ENCODE peak calls at places on chromosomes 4 and X, in six cellular contexts. A is A549, U is brain microvascular endothelial cell, G is stomach, B is astrocyte of the spinal cord, K is prostate gland. S is an unnamed sample.
A peak's percentile ranks its signal among the peaks of the same experiment; 100 is the strongest.

GRCh38 chr4:16516796-16517413 is 290.6 kb upstream of the TAPT1 start:
- DNase-seq in A (no peak), G (peak; percentile 36), B (peak; percentile 61), K (peak; percentile 6), U (peak; percentile 67), S (peak; percentile 82)

GRCh38 chr4:108971473-108971872 is 208.6 kb upstream of the ETNPPL start:
- DNase-seq in G (no peak), K (no peak), A (no peak), B (no peak), U (no peak), S (no peak)

GRCh38 chr4:17511950-17512795 is at the start of gene QDPR:
- DNase-seq in K (peak; percentile 54), A (peak; percentile 54), B (peak; percentile 69), G (peak; percentile 86), U (peak; percentile 31), S (peak; percentile 63)

GRCh38 chr4:69122476-69122875 is 26.2 kb downstream of the UGT2B7 start:
- DNase-seq in U (no peak), G (no peak), K (no peak), A (no peak), B (no peak), S (no peak)

GRCh38 chrX:2677764-2678163 is 13.3 kb upstream of the CD99 start:
- DNase-seq in A (peak; percentile 94), U (peak; percentile 94), K (peak; percentile 52), B (peak; percentile 98), G (peak; percentile 33), S (peak; percentile 98)

GRCh38 chr4:1327526-1328266 is 19.3 kb upstream of the UVSSA start:
- DNase-seq in A (no peak), K (no peak), U (no peak), G (no peak), B (no peak), S (no peak)

GRCh38 chrX:15242899-15243555 is 26.9 kb downstream of the ASB9 start:
- DNase-seq in A (peak; percentile 46), U (peak; percentile 53), K (peak; percentile 5), B (peak; percentile 59), G (no peak), S (peak; percentile 65)

GRCh38 chr4:42915484-42915883 is 23.0 kb downstream of the GRXCR1 start:
- DNase-seq in K (no peak), A (no peak), U (no peak), B (no peak), G (no peak), S (no peak)

GRCh38 chr4:98232202-98232601 is 29.0 kb upstream of the RAP1GDS1 start:
- DNase-seq in A (no peak), B (no peak), U (no peak), K (no peak), G (no peak), S (peak; percentile 39)

GRCh38 chr4:175946472-175947116 is 119.0 kb upstream of the WDR17 start:
- DNase-seq in U (no peak), K (no peak), G (no peak), B (no peak), A (no peak), S (peak; percentile 48)

GRCh38 chr4:175951794-175952193 is 113.8 kb upstream of the WDR17 start:
- DNase-seq in A (no peak), B (peak; percentile 33), G (peak; percentile 55), U (no peak), K (no peak), S (no peak)

DNA sequence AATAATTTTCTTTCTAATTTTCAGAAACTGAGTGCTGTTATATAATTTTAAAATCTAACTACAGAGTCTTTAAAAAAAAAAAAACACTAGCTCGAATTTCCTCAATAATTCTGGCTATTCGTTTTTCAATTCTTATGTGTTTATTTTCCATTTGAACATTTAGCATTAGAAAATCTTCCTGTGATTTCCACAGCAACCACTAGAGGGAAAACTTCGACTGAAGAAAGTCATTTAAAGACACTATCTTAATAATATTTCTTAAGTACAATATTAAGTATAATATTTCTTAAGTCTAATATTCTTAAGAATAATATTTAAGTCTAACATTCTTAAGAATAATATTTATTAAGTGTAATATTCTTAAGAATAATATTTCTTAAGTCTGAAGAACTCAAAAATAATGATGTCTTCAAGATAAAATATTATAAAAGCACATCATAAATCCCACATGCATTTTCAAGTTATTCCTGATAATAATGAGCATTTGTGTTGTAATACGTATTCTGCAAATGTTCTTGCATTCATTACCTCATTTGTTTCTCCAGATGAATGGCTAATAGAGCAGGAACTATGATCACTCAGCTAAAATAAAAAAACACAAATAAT is 118.4 kb upstream of the WDR17 start:
- DNase-seq in B (peak; percentile 50), K (no peak), A (no peak), G (no peak), U (peak; percentile 16), S (peak; percentile 64)
- TF ChIP-seq CTCF in B (peak; percentile 65), K (peak; percentile 39), A (peak; percentile 45), G (peak; percentile 45), U (peak; percentile 43), S (peak; percentile 66)

DNA sequence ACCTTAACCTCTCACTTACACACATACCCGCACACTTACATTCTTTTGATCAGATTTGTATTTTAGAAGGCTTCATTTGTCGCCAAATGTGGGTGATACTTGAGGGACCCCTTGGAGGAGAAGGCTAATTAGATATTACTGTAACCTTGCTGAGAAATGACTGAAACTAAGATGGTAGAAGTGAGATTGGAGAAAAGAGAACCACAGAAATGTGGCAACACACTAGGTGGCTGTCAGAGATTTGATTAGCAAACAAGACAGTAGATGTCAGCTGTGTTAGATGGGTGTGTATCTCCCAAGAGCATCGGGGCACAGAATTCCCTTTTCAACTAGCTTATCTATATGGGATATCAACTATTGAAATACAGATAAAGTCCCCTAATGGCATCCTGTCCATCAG is 149.3 kb upstream of the FABP2 start:
- DNase-seq in G (no peak), B (no peak), U (no peak), A (no peak), K (no peak), S (no peak)
- H3K4me3 ChIP-seq in G (no peak overlapping the region), B (no peak overlapping the region), U (no peak overlapping the region), A (no peak overlapping the region), K (no peak overlapping the region), S (no peak overlapping the region)

DNA sequence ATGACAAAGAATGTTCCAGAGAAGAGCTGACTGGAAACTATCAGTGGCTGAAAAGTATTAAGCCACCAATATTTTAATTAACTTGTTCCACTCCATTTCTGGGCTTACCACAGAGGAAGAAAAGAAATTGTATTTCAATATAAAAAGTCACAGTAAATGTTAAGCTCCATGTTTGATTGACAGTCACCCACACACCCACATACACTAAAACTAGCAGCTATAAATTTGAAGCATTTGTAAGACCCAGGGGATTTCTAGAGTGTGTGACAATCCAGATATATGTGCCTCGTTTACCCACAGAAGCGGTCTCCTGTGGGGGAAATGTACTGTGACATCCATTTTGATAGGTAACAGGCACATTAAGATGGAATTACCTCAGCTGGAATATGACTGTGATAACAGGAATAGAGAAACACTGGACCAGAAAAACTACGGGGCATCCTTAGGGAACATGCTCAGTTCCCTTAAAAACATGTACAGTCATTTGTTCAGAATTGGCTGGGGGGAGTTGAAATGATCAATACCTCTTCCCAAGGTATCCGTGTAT is 39.0 kb upstream of the RASGEF1B start:
- DNase-seq in A (no peak), G (no peak), B (no peak), U (no peak), K (no peak), S (no peak)
- TF ChIP-seq CTCF in A (no peak), G (no peak), B (no peak), U (no peak), K (no peak), S (no peak)

DNA sequence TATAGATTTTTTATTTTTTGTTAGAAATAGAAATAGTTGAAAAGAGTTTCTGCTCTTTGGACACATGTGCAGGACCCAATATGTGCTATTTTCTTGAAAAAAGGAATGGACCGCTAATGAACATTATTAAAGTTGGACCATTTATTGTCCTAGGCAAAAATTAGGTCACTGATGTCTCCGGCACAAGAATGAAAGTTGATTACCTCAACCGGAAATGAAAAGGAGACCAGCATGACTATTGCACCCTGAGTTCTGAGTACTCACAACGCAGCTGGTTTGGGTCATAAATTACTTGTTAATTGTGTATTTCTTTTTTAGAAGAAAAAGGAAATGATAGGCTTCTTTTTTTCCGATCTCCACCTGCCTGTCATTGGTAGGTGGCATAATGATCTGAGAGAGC is 232.6 kb downstream of the ARHGAP24 start:
- DNase-seq in B (no peak), U (no peak), A (no peak), K (no peak), G (no peak), S (no peak)
- H3K4me3 ChIP-seq in B (no peak overlapping the region), U (no peak overlapping the region), A (no peak overlapping the region), K (no peak overlapping the region), G (no peak overlapping the region), S (no peak overlapping the region)

GRCh38 chr4:3337811-3338210 is 45.0 kb downstream of the RGS12 start:
- DNase-seq in A (no peak), U (no peak), G (no peak), K (no peak), B (no peak), S (no peak)
- TF ChIP-seq CTCF in A (no peak), U (no peak), G (no peak), K (no peak), B (no peak), S (no peak)

GRCh38 chr4:53572595-53572994 is 18.7 kb downstream of the LNX1 start:
- DNase-seq in A (no peak), G (no peak), K (no peak), U (no peak), B (no peak), S (no peak)
- H3K4me3 ChIP-seq in A (no peak overlapping the region), G (no peak overlapping the region), K (no peak overlapping the region), U (no peak overlapping the region), B (no peak overlapping the region), S (no peak overlapping the region)

GRCh38 chr4:52107745-52108144 is 56.6 kb downstream of the SPATA18 start:
- DNase-seq in G (no peak), K (no peak), U (no peak), A (no peak), B (no peak), S (no peak)
- TF ChIP-seq CTCF in G (no peak), K (no peak), U (peak; percentile 23), A (no peak), B (peak; percentile 2), S (peak; percentile 11)

GRCh38 chr4:162163892-162164759 is at the start of gene FSTL5:
- DNase-seq in G (peak; percentile 66), B (peak; percentile 79), U (peak; percentile 74), K (no peak), A (peak; percentile 22), S (peak; percentile 30)
- H3K4me3 ChIP-seq in G (peak within 1 kb of the TSS; percentile 51), B (peak within 1 kb of the TSS; percentile 62), U (peak within 1 kb of the TSS; percentile 72), K (peak within 1 kb of the TSS; percentile 4), A (peak within 1 kb of the TSS; percentile 54), S (peak within 1 kb of the TSS; percentile 37)

GRCh38 chrX:7068939-7069367 is 78.6 kb upstream of the STS start:
- DNase-seq in B (no peak), K (no peak), U (peak; percentile 67), A (no peak), G (no peak), S (peak; percentile 8)
- TF ChIP-seq CTCF in B (peak; percentile 51), K (no peak), U (peak; percentile 79), A (no peak), G (no peak), S (peak; percentile 39)

S was measured in fibroblast of pulmonary artery.